ENCODE peak calls at places on chromosomes 5 and 9, in four cellular contexts. W, P, N and V are unnamed samples.

GRCh38 chr9:97307091-97307490 is 368 bp upstream of the CCDC180 start:
- DNase-seq in P (peak; percentile 87), W (peak; percentile 47), N (peak; percentile 88), V (peak; percentile 84)

GRCh38 chr5:127012933-127013332 is 17.4 kb downstream of the MARCHF3 start:
- DNase-seq in W (no peak), N (no peak), P (no peak), V (no peak)

GRCh38 chr5:138464388-138465287 is 641 bp upstream of the EGR1 start:
- DNase-seq in P (peak; percentile 97), N (peak; percentile 97), W (peak; percentile 94), V (peak; percentile 98)

GRCh38 chr9:134601764-134602163 is 39.8 kb upstream of the COL5A1 start:
- DNase-seq in W (no peak), P (no peak), N (no peak), V (no peak)

GRCh38 chr5:93874491-93874890 is 133.1 kb upstream of the POU5F2 start:
- DNase-seq in P (no peak), W (no peak), N (no peak), V (no peak)

GRCh38 chr9:104604801-104605200 is 626 bp downstream of the OR13C2 start:
- DNase-seq in P (no peak), N (no peak), W (no peak), V (no peak)

GRCh38 chr5:107779472-107779871 is 108.7 kb upstream of the EFNA5 start:
- DNase-seq in N (no peak), W (no peak), P (no peak), V (no peak)

GRCh38 chr9:14096182-14096922 is 217.6 kb downstream of the NFIB start:
- DNase-seq in W (no peak), P (no peak), N (no peak), V (no peak)

GRCh38 chr5:157518963-157519362 is 56.6 kb downstream of the ADAM19 start:
- DNase-seq in W (no peak), N (no peak), P (no peak), V (no peak)

GRCh38 chr9:20805766-20806165 is 121.7 kb downstream of the FOCAD start:
- DNase-seq in P (no peak), N (no peak), W (no peak), V (no peak)

GRCh38 chr9:1219284-1219683 is 169.1 kb downstream of the DMRT2 start:
- DNase-seq in P (no peak), W (no peak), N (no peak), V (no peak)

GRCh38 chr9:95772320-95773060 is 103.0 kb upstream of the ERCC6L2 start:
- DNase-seq in W (peak; percentile 33), P (peak; percentile 48), N (no peak), V (no peak)

GRCh38 chr9:95773061-95773433 is 102.4 kb upstream of the ERCC6L2 start:
- DNase-seq in W (no peak), N (no peak), P (no peak), V (no peak)

GRCh38 chr9:95769909-95770433 is 105.5 kb upstream of the ERCC6L2 start:
- DNase-seq in N (no peak), P (no peak), W (no peak), V (no peak)

GRCh38 chr9:95770653-95771131 is 104.8 kb upstream of the ERCC6L2 start:
- DNase-seq in P (no peak), N (no peak), W (no peak), V (no peak)

GRCh38 chr9:95771556-95772280 is 103.8 kb upstream of the ERCC6L2 start:
- DNase-seq in W (peak; percentile 63), P (peak; percentile 39), N (no peak), V (no peak)
- H3K4me3 ChIP-seq in W (no peak overlapping the region), P (no peak overlapping the region), N (no peak overlapping the region), V (no peak overlapping the region)

DNA sequence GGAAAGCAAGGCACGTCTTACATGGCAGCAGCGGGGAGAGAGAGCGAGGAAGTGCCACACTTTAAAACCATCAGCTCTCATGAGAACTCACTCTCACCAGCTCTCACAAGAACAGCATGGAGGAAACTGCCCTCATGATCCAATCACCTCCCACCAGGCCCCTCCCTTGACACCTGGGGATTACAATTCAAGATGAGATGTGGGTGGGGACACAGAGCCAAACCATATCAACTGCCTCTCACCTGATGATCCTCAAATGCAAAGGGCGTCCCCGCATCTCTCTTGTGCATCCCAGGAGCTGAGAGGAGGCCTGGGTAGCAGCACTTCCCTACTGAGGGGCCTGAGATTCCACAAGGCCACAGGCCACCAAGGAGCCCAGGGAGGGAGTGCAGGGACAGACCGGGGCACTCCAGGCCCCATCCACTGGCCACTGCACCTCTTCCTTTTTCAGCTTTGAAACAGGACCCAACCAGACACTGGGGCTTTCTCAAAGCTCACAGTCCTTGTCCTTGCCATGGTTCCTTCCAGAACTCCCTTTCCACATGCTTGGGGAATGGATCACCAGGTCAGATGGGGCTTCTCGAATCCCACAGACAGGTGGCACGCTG is 54.5 kb upstream of the IL17B start:
- DNase-seq in N (peak; percentile 83), P (no peak), W (no peak), V (no peak)
- H3K27ac ChIP-seq in N (peak overlapping the region; percentile 46), P (peak overlapping the region; percentile 78), W (peak overlapping the region; percentile 4), V (no peak overlapping the region)

GRCh38 chr9:136089697-136090045 is 5.4 kb downstream of the NACC2 start:
- DNase-seq in W (no peak), P (no peak), N (no peak), V (no peak)
- H3K4me1 ChIP-seq in W (no peaks in the 10 kb centered on the region), P (peaks cover 76% of the 10 kb centered on the region), N (peaks cover 2% of the 10 kb centered on the region), V (no peaks in the 10 kb centered on the region)

GRCh38 chr9:28764532-28764931 is 1191.3 kb upstream of the C9orf72 start:
- DNase-seq in P (no peak), W (no peak), N (no peak), V (no peak)
- H3K4me3 ChIP-seq in P (no peak overlapping the region), W (no peak overlapping the region), N (no peak overlapping the region), V (no peak overlapping the region)